ENCODE peak calls at places on chromosomes 16 and 17, in four cellular contexts. H, B, P and O are unnamed samples.

GRCh38 chr16:11090947-11091785 is 146.8 kb downstream of the CLEC16A start:
- DNase-seq in H (no peak), B (no peak), P (no peak), O (no peak)

GRCh38 chr17:44384823-44385286 is 4.6 kb downstream of the ITGA2B start:
- DNase-seq in P (peak), H (no peak), B (no peak), O (no peak)

GRCh38 chr17:9432121-9432866 is 143.3 kb downstream of the STX8 start:
- DNase-seq in P (no peak), H (no peak), B (peak), O (no peak)

GRCh38 chr16:2388875-2389433 is 40.3 kb upstream of the CCNF start:
- DNase-seq in P (no peak), B (peak), H (no peak), O (no peak)

GRCh38 chr17:66347661-66348604 is 45.5 kb downstream of the PRKCA start:
- DNase-seq in B (peak), H (no peak), P (no peak), O (no peak)

GRCh38 chr16:80459331-80459777 is 81.4 kb upstream of the DYNLRB2 start:
- DNase-seq in B (no peak), H (no peak), P (no peak), O (no peak)

GRCh38 chr16:14111713-14112538 is 40.8 kb downstream of the MRTFB start:
- DNase-seq in P (no peak), B (no peak), H (no peak), O (no peak)

GRCh38 chr16:57092786-57093301 is 461 bp downstream of the CPNE2 start:
- DNase-seq in P (peak), B (no peak), H (peak), O (peak)

GRCh38 chr17:73628642-73629552 is 15.3 kb downstream of the SDK2 start:
- DNase-seq in P (no peak), B (no peak), H (no peak), O (no peak)

GRCh38 chr17:59561042-59561441 is 4.4 kb upstream of the DHX40 start:
- DNase-seq in H (no peak), P (no peak), B (no peak), O (peak)

GRCh38 chr17:44788139-44788538 is 29.4 kb downstream of the ADAM11 start:
- DNase-seq in B (no peak), P (no peak), H (no peak), O (no peak)

GRCh38 chr16:10876799-10877341 is at the start of gene CIITA:
- DNase-seq in B (peak), P (no peak), H (peak), O (no peak)

GRCh38 chr16:58021661-58022551 is 3.6 kb upstream of the MMP15 start:
- DNase-seq in P (no peak), H (no peak), B (no peak), O (no peak)

GRCh38 chr17:81210868-81211267 is 11.9 kb downstream of the CEP131 start:
- DNase-seq in P (no peak), B (no peak), H (no peak), O (no peak)

GRCh38 chr16:87821346-87822001 is 47.8 kb downstream of the SLC7A5 start:
- DNase-seq in P (peak), H (no peak), B (no peak), O (peak)

GRCh38 chr16:88284626-88285513 is 97.9 kb upstream of the ZNF469 start:
- DNase-seq in P (no peak), H (no peak), B (no peak), O (no peak)

GRCh38 chr16:9666834-9667480 is 515.3 kb downstream of the GRIN2A start:
- DNase-seq in H (no peak), P (no peak), B (no peak), O (no peak)

GRCh38 chr17:68539536-68540469 is 27.6 kb downstream of the PRKAR1A start:
- DNase-seq in B (peak), P (peak), H (no peak), O (peak)

GRCh38 chr16:3612510-3613466 is 1.4 kb upstream of the SLX4 start:
- DNase-seq in B (no peak), H (no peak), P (no peak), O (no peak)

GRCh38 chr16:20336955-20337354 is 9.6 kb upstream of the GP2 start:
- DNase-seq in P (no peak), B (no peak), H (no peak), O (no peak)

GRCh38 chr17:27332485-27333409 is 38.8 kb downstream of the WSB1 start:
- DNase-seq in P (peak), B (peak), H (peak), O (peak)

GRCh38 chr17:12996941-12997340 is 20.9 kb downstream of the ELAC2 start:
- DNase-seq in B (no peak), H (no peak), P (no peak), O (no peak)

GRCh38 chr17:77884967-77885641 is 73.4 kb upstream of the TNRC6C start:
- DNase-seq in B (no peak), H (no peak), P (no peak), O (no peak)

GRCh38 chr17:27268394-27269085 is 25.4 kb upstream of the WSB1 start:
- DNase-seq in H (no peak), P (no peak), B (no peak), O (no peak)

GRCh38 chr17:56112086-56112485 is 41.2 kb upstream of the ANKFN1 start:
- DNase-seq in B (peak), P (no peak), H (no peak), O (no peak)

GRCh38 chr17:80992077-80992947 is 671 bp downstream of the CHMP6 start:
- DNase-seq in B (no peak), H (no peak), P (peak), O (peak)

GRCh38 chr16:12590409-12590808 is 213.3 kb downstream of the CPPED1 start:
- DNase-seq in B (no peak), P (no peak), H (no peak), O (no peak)